ENCODE peak calls at places on chromosomes 11 and 22, in eight cellular contexts. V is posterior vena cava; H is Caco-2; N is germinal center; F is HTR-8/SVneo; W is GM04504; T is NCI-H146; R is activated T-cell treated with anti-CD3 and anti-CD28 coated beads, Interleukin-2, amount 50 U/mL, for 24 hours. D is an unnamed sample.

GRCh38 chr11:62555464-62556092 is 9.0 kb upstream of the AHNAK start:
- DNase-seq in N (peak), F (no peak), W (no peak), V (no peak), R (peak), T (no peak), H (no peak), D (peak)

GRCh38 chr11:86523738-86524602 is 148.4 kb downstream of the ME3 start:
- DNase-seq in F (peak), R (no peak), N (no peak), W (no peak), H (peak), T (no peak), V (no peak), D (no peak)

GRCh38 chr22:44096736-44097135 is 72.6 kb downstream of the PARVB start:
- DNase-seq in W (no peak), V (peak), F (no peak), N (no peak), H (no peak), R (no peak), T (no peak), D (no peak)

GRCh38 chr22:33864723-33865130 is 55.5 kb downstream of the LARGE1 start:
- DNase-seq in V (no peak), R (no peak), H (no peak), W (no peak), N (no peak), F (no peak), T (no peak), D (no peak)

GRCh38 chr11:63769719-63770443 is 1.3 kb upstream of the ZFTA start:
- DNase-seq in V (peak), F (no peak), H (peak), R (peak), T (peak), N (no peak), W (no peak), D (peak)

GRCh38 chr11:116078101-116078561 is 573.9 kb upstream of the CADM1 start:
- DNase-seq in T (peak), V (no peak), R (no peak), W (no peak), N (no peak), H (no peak), F (peak), D (peak)

GRCh38 chr11:99632969-99633368 is 612.2 kb downstream of the CNTN5 start:
- DNase-seq in F (no peak), H (no peak), N (no peak), R (no peak), T (no peak), V (no peak), W (no peak), D (no peak)

GRCh38 chr11:119093951-119094815 is 7.5 kb downstream of the DPAGT1 start:
- DNase-seq in V (peak), F (no peak), T (peak), N (peak), H (peak), R (peak), W (no peak), D (peak)

GRCh38 chr11:33657757-33658156 is 42.9 kb downstream of the C11orf91 start:
- DNase-seq in V (no peak), H (no peak), T (peak), W (no peak), F (no peak), N (no peak), R (no peak), D (no peak)

GRCh38 chr11:68839953-68840641 is 1.6 kb downstream of the CPT1A start:
- DNase-seq in H (no peak), T (no peak), W (no peak), N (no peak), R (peak), F (no peak), V (no peak), D (peak)

GRCh38 chr22:50613291-50613981 is 12.8 kb downstream of the MAPK8IP2 start:
- DNase-seq in V (no peak), H (no peak), T (no peak), R (no peak), N (no peak), F (no peak), W (no peak), D (peak)

GRCh38 chr11:71169328-71169727 is 83.0 kb downstream of the SHANK2 start:
- DNase-seq in F (no peak), R (no peak), H (no peak), V (no peak), N (no peak), T (no peak), W (no peak), D (no peak)

GRCh38 chr11:65859812-65860277 is 388 bp upstream of the MUS81 start:
- DNase-seq in R (no peak), T (no peak), F (no peak), V (no peak), H (no peak), W (no peak), N (no peak), D (no peak)

GRCh38 chr11:34745209-34745608 is 124.3 kb downstream of the EHF start:
- DNase-seq in V (no peak), N (no peak), T (peak), F (no peak), R (no peak), W (no peak), H (no peak), D (no peak)

GRCh38 chr11:14618060-14618459 is 25.5 kb upstream of the PDE3B start:
- DNase-seq in H (no peak), W (no peak), N (no peak), T (no peak), V (no peak), F (no peak), R (no peak), D (no peak)

GRCh38 chr11:1395773-1396374 is 6.1 kb downstream of the BRSK2 start:
- DNase-seq in H (no peak), F (no peak), T (no peak), W (no peak), N (no peak), R (no peak), V (no peak), D (no peak)

GRCh38 chr11:102184269-102184987 is 74.2 kb downstream of the YAP1 start:
- DNase-seq in F (no peak), H (no peak), V (no peak), N (no peak), R (no peak), W (no peak), T (no peak), D (no peak)

GRCh38 chr22:23182289-23183106 is 2.2 kb downstream of the BCR start:
- DNase-seq in F (peak), W (no peak), H (no peak), N (no peak), R (peak), T (no peak), V (no peak), D (peak)

GRCh38 chr22:37043828-37044538 is 7.6 kb upstream of the KCTD17 start:
- DNase-seq in V (no peak), H (peak), W (no peak), T (peak), R (peak), N (peak), F (no peak), D (peak)